ENCODE peak calls at places on chromosome 5, in ten cellular contexts. A, G, B, C, F, U, S, E, M and J are unnamed samples.

GRCh38 chr5:79702606-79703380 is 13.2 kb downstream of the CMYA5 start:
- DNase-seq in A (no peak), G (no peak), B (peak), C (no peak), F (no peak), U (no peak), S (no peak), E (peak), M (no peak), J (no peak)

GRCh38 chr5:151619812-151620462 is 28.8 kb upstream of the FAT2 start:
- DNase-seq in A (no peak), G (no peak), B (no peak), C (no peak), F (no peak), U (no peak), S (no peak), E (no peak), M (no peak), J (no peak)

GRCh38 chr5:111859533-111860270 is 102.7 kb upstream of the NREP start:
- DNase-seq in A (peak), G (peak), B (no peak), C (no peak), F (no peak), U (no peak), S (no peak), E (peak), M (no peak), J (peak)

GRCh38 chr5:73968729-73969128 is 342.7 kb downstream of the ARHGEF28 start:
- DNase-seq in A (peak), G (no peak), B (peak), C (no peak), F (no peak), U (no peak), S (no peak), E (no peak), M (no peak), J (no peak)

GRCh38 chr5:174177976-174178600 is 132.6 kb downstream of the NSG2 start:
- DNase-seq in A (no peak), G (no peak), B (no peak), C (no peak), F (no peak), U (no peak), S (no peak), E (no peak), M (no peak), J (no peak)

GRCh38 chr5:169050146-169050571 is 250.8 kb downstream of the SLIT3 start:
- DNase-seq in A (peak), G (no peak), B (no peak), C (no peak), F (no peak), U (no peak), S (no peak), E (no peak), M (no peak), J (no peak)

GRCh38 chr5:112475747-112476435 is 56.8 kb upstream of the EPB41L4A start:
- DNase-seq in A (peak), G (no peak), B (peak), C (no peak), F (no peak), U (no peak), S (no peak), E (no peak), M (no peak), J (no peak)

GRCh38 chr5:67842806-67843205 is 372.8 kb upstream of the PIK3R1 start:
- DNase-seq in A (peak), G (peak), B (no peak), C (no peak), F (no peak), U (no peak), S (no peak), E (no peak), M (no peak), J (no peak)

GRCh38 chr5:163705983-163706771 is 200.8 kb downstream of the MAT2B start:
- DNase-seq in A (peak), G (no peak), B (no peak), C (no peak), F (no peak), U (no peak), S (no peak), E (peak), M (no peak), J (peak)

GRCh38 chr5:87233122-87233521 is 34.6 kb upstream of the RASA1 start:
- DNase-seq in A (no peak), G (no peak), B (no peak), C (no peak), F (no peak), U (no peak), S (no peak), E (no peak), M (no peak), J (no peak)

GRCh38 chr5:142095651-142096330 is 12.8 kb upstream of the NDFIP1 start:
- DNase-seq in A (no peak), G (no peak), B (no peak), C (no peak), F (no peak), U (no peak), S (peak), E (no peak), M (no peak), J (no peak)

GRCh38 chr5:136726506-136726905 is 361.2 kb upstream of the TRPC7 start:
- DNase-seq in A (no peak), G (no peak), B (no peak), C (no peak), F (no peak), U (no peak), S (no peak), E (no peak), M (no peak), J (no peak)